ENCODE peak calls at places on chromosomes 1 and 21, in five cellular contexts. M, X, Y, O and I are unnamed samples.

GRCh38 chr1:71080178-71080781 is 555 bp downstream of the ZRANB2 start:
- DNase-seq in M (no peak), X (peak), Y (no peak), O (peak), I (peak)

GRCh38 chr1:94855307-94855700 is 35.1 kb downstream of the SLC44A3 start:
- DNase-seq in M (no peak), X (peak), Y (no peak), O (peak), I (no peak)

GRCh38 chr21:45994738-45995685 is 13.4 kb downstream of the COL6A1 start:
- DNase-seq in M (no peak), X (no peak), Y (peak), O (no peak), I (no peak)

GRCh38 chr1:229768232-229768631 is 142.2 kb downstream of the URB2 start:
- DNase-seq in M (no peak), X (no peak), Y (no peak), O (no peak), I (no peak)

GRCh38 chr1:220326578-220326977 is 54.3 kb upstream of the RAB3GAP2 start:
- DNase-seq in M (no peak), X (peak), Y (no peak), O (peak), I (peak)

GRCh38 chr1:164706596-164706995 is 147.6 kb downstream of the PBX1 start:
- DNase-seq in M (no peak), X (peak), Y (no peak), O (no peak), I (no peak)

GRCh38 chr1:116770625-116771024 is 16.4 kb downstream of the CD2 start:
- DNase-seq in M (no peak), X (no peak), Y (no peak), O (no peak), I (no peak)

GRCh38 chr1:1004420-1004779 is 4.5 kb upstream of the HES4 start:
- DNase-seq in M (no peak), X (no peak), Y (no peak), O (no peak), I (no peak)

GRCh38 chr1:145992502-145992936 is 3.9 kb downstream of the TXNIP start:
- DNase-seq in M (no peak), X (no peak), Y (peak), O (no peak), I (no peak)

GRCh38 chr1:41861509-41862410 is 57.0 kb downstream of the HIVEP3 start:
- DNase-seq in M (no peak), X (no peak), Y (no peak), O (no peak), I (peak)

GRCh38 chr1:13760921-13761320 is 60.9 kb downstream of the PRDM2 start:
- DNase-seq in M (no peak), X (no peak), Y (no peak), O (no peak), I (no peak)

GRCh38 chr1:13760340-13760739 is 60.4 kb downstream of the PRDM2 start:
- DNase-seq in M (no peak), X (no peak), Y (no peak), O (no peak), I (no peak)

GRCh38 chr1:13756557-13757315 is 56.7 kb downstream of the PRDM2 start:
- DNase-seq in M (no peak), X (no peak), Y (no peak), O (no peak), I (no peak)

GRCh38 chr1:13757693-13758092 is 57.7 kb downstream of the PRDM2 start:
- DNase-seq in M (no peak), X (no peak), Y (no peak), O (no peak), I (no peak)

DNA sequence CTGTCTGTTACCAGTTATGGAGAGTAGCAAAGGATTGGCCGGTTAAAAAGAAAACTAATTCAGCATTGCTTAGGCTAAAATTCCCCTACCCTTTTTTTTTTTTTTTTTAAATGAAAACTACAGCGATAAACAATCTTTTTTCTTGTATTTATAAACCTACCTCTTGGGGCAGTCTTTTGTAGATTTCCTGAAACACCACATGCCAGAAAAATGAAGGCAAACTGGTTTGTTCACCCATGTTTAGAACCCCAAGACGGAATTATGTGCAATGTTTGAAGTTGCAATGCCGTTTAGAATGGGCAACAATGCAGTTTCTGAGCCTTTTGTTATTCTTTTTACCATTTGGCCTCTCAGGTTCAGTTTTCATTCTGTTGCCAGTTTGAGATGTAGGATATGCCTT is 59.1 kb downstream of the PRDM2 start:
- DNase-seq in M (no peak), X (no peak), Y (no peak), O (no peak), I (no peak)
- TF ChIP-seq CTCF in M (peak), X (no peak), Y (no peak), O (no peak), I (no peak)

GRCh38 chr1:42971848-42972291 is 13.2 kb upstream of the SLC2A1 start:
- DNase-seq in M (peak), X (peak), Y (no peak), O (peak), I (peak)

GRCh38 chr1:42966688-42967609 is 8.3 kb upstream of the SLC2A1 start:
- DNase-seq in M (peak), X (peak), Y (no peak), O (peak), I (peak)

GRCh38 chr1:42970143-42970542 is 11.5 kb upstream of the SLC2A1 start:
- DNase-seq in M (no peak), X (no peak), Y (no peak), O (no peak), I (no peak)

GRCh38 chr1:42965339-42965738 is 6.7 kb upstream of the SLC2A1 start:
- DNase-seq in M (no peak), X (no peak), Y (no peak), O (no peak), I (no peak)

GRCh38 chr1:42968654-42969053 is 10.0 kb upstream of the SLC2A1 start:
- DNase-seq in M (no peak), X (no peak), Y (no peak), O (no peak), I (no peak)
- H3K4me3 ChIP-seq in M (no peak), X (no peak), Y (no peak), O (no peak), I (no peak)

DNA sequence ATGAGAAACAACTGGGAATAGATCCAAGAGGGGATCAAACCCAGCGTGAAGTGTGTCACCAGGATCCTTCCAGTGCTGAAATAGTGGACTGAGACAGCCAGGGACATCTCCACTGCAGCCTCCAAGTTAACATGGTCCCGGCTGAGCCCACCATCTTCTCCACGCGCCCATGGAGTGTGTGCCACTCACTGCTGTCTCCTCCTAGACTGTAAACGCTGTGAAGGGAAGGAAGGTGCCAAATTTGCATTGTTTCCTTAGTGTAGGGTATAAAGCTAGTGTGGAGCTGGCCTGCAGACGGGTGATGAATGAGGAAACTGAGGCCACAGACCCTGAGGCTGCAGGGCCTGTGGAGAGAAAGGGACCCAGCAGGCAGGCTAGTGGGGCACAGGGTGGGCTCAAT is 183.6 kb downstream of the FOXD2 start:
- DNase-seq in M (no peak), X (no peak), Y (no peak), O (no peak), I (no peak)
- TF ChIP-seq CTCF in M (no peak), X (no peak), Y (no peak), O (no peak), I (no peak)

GRCh38 chr1:213989740-213990472 is 2.1 kb downstream of the PROX1 start:
- DNase-seq in M (no peak), X (no peak), Y (peak), O (no peak), I (no peak)
- H3K4me3 ChIP-seq in M (no peak), X (no peak), Y (peak), O (no peak), I (peak)

GRCh38 chr1:198519639-198520501 is 20.6 kb downstream of the ATP6V1G3 start:
- DNase-seq in M (no peak), X (no peak), Y (no peak), O (no peak), I (no peak)
- TF ChIP-seq CTCF in M (no peak), X (no peak), Y (no peak), O (no peak), I (no peak)

GRCh38 chr1:22575532-22576147 is 12.4 kb downstream of the EPHA8 start:
- DNase-seq in M (no peak), X (no peak), Y (no peak), O (no peak), I (no peak)

GRCh38 chr1:22576148-22576544 is 12.9 kb downstream of the EPHA8 start:
- DNase-seq in M (no peak), X (no peak), Y (no peak), O (no peak), I (no peak)

GRCh38 chr1:22572778-22573177 is 9.5 kb downstream of the EPHA8 start:
- DNase-seq in M (no peak), X (no peak), Y (no peak), O (no peak), I (no peak)

GRCh38 chr1:22570140-22570909 is 7.0 kb downstream of the EPHA8 start:
- DNase-seq in M (no peak), X (no peak), Y (no peak), O (no peak), I (no peak)

GRCh38 chr1:22573237-22573636 is 9.9 kb downstream of the EPHA8 start:
- DNase-seq in M (no peak), X (no peak), Y (no peak), O (no peak), I (no peak)
- H3K4me3 ChIP-seq in M (no peak), X (no peak), Y (no peak), O (no peak), I (no peak)